ENCODE peak calls at places on chromosomes 3 and 15, in ten cellular contexts. F is A549, A is OCI-LY7, P is cardiac muscle cell, L is GM23338, X is kidney, T is left ventricle myocardium inferior, B is heart left ventricle, V is mammary epithelial cell, K is pancreas. S is an unnamed sample. For H3K4me1, the result is how much of the 10 kb centered on the place peaks cover.

GRCh38 chr3:61927332-61927731 is 366.0 kb downstream of the PTPRG start:
- DNase-seq in F (no peak), A (no peak), P (peak), L (no peak), X (no peak), T (peak), B (peak), V (peak), K (peak), S (no peak)

GRCh38 chr15:89335289-89336041 is 841 bp upstream of the POLG start:
- DNase-seq in F (no peak), A (peak), P (no peak), L (peak), X (no peak), T (no peak), B (peak), V (no peak), K (no peak), S (peak)

GRCh38 chr3:42353632-42354031 is 56.8 kb downstream of the LYZL4 start:
- DNase-seq in F (no peak), A (no peak), P (no peak), L (no peak), X (no peak), T (no peak), B (no peak), V (no peak), K (no peak), S (no peak)

GRCh38 chr3:40631341-40631995 is 106.7 kb downstream of the ZNF621 start:
- DNase-seq in F (no peak), A (no peak), P (peak), L (no peak), X (no peak), T (no peak), B (no peak), V (peak), K (no peak), S (no peak)

GRCh38 chr15:35874260-35874905 is 328.4 kb upstream of the DPH6 start:
- DNase-seq in F (peak), A (no peak), P (peak), L (no peak), X (no peak), T (no peak), B (no peak), V (peak), K (no peak), S (no peak)

GRCh38 chr3:179695672-179696313 is 43.0 kb downstream of the USP13 start:
- DNase-seq in F (no peak), A (no peak), P (no peak), L (no peak), X (no peak), T (no peak), B (no peak), V (no peak), K (no peak), S (no peak)

GRCh38 chr3:134904796-134905646 is 110.0 kb downstream of the EPHB1 start:
- DNase-seq in F (no peak), A (no peak), P (no peak), L (peak), X (no peak), T (no peak), B (no peak), V (no peak), K (no peak), S (no peak)

GRCh38 chr3:15875016-15875689 is 77.4 kb upstream of the ANKRD28 start:
- DNase-seq in F (no peak), A (no peak), P (peak), L (no peak), X (no peak), T (no peak), B (no peak), V (peak), K (no peak), S (no peak)

GRCh38 chr3:186083746-186084145 is 25.1 kb downstream of the ETV5 start:
- DNase-seq in F (no peak), A (no peak), P (peak), L (peak), X (no peak), T (no peak), B (no peak), V (no peak), K (no peak), S (no peak)

GRCh38 chr15:43329222-43329959 is 982 bp downstream of the LCMT2 start:
- DNase-seq in F (no peak), A (no peak), P (peak), L (peak), X (no peak), T (no peak), B (peak), V (no peak), K (peak), S (no peak)

GRCh38 chr3:81462921-81463320 is 298.5 kb downstream of the GBE1 start:
- DNase-seq in F (no peak), A (no peak), P (no peak), L (no peak), X (no peak), T (no peak), B (no peak), V (no peak), K (no peak), S (no peak)

GRCh38 chr3:61908344-61908743 is 347.0 kb downstream of the PTPRG start:
- DNase-seq in F (no peak), A (no peak), P (peak), L (no peak), X (no peak), T (no peak), B (no peak), V (peak), K (no peak), S (no peak)

GRCh38 chr15:45457215-45457614 is 65.3 kb downstream of the SLC30A4 start:
- DNase-seq in F (no peak), A (no peak), P (no peak), L (peak), X (no peak), T (no peak), B (no peak), V (peak), K (peak), S (no peak)

GRCh38 chr15:84949043-84949442 is 32.6 kb upstream of the PDE8A start:
- DNase-seq in F (no peak), A (no peak), P (no peak), L (no peak), X (no peak), T (no peak), B (no peak), V (no peak), K (no peak), S (no peak)

GRCh38 chr3:122679467-122680291 is 960 bp upstream of the PARP14 start:
- DNase-seq in F (peak), A (peak), P (peak), L (peak), X (peak), T (no peak), B (no peak), V (peak), K (peak), S (no peak)

GRCh38 chr15:74783072-74783807 is 1.4 kb downstream of the CSK start:
- DNase-seq in F (no peak), A (peak), P (peak), L (no peak), X (no peak), T (no peak), B (peak), V (no peak), K (no peak), S (peak)

GRCh38 chr15:50911001-50911400 is 2.5 kb downstream of the AP4E1 start:
- DNase-seq in F (no peak), A (no peak), P (peak), L (no peak), X (no peak), T (no peak), B (no peak), V (no peak), K (no peak), S (no peak)

GRCh38 chr3:148971819-148972218 is 19.5 kb upstream of the GYG1 start:
- DNase-seq in F (no peak), A (no peak), P (peak), L (no peak), X (peak), T (no peak), B (no peak), V (no peak), K (peak), S (no peak)

GRCh38 chr15:43253431-43254403 is 13.0 kb downstream of the TGM5 start:
- DNase-seq in F (no peak), A (no peak), P (peak), L (no peak), X (peak), T (no peak), B (no peak), V (peak), K (peak), S (peak)

GRCh38 chr15:23532019-23532418 is 33.5 kb upstream of the MKRN3 start:
- DNase-seq in F (no peak), A (no peak), P (peak), L (no peak), X (no peak), T (no peak), B (no peak), V (no peak), K (peak), S (no peak)

GRCh38 chr3:173986861-173987410 is 589.4 kb downstream of the NLGN1 start:
- DNase-seq in F (no peak), A (no peak), P (no peak), L (no peak), X (no peak), T (no peak), B (no peak), V (no peak), K (no peak), S (no peak)

GRCh38 chr15:26620528-26620927 is 152.3 kb downstream of the GABRB3 start:
- DNase-seq in F (no peak), A (no peak), P (no peak), L (peak), X (no peak), T (no peak), B (no peak), V (no peak), K (no peak), S (no peak)

GRCh38 chr15:100770781-100771584 is 108.6 kb upstream of the ALDH1A3 start:
- DNase-seq in F (no peak), A (no peak), P (no peak), L (no peak), X (no peak), T (no peak), B (no peak), V (no peak), K (no peak), S (no peak)

GRCh38 chr15:50562735-50563640 is 16.5 kb upstream of the USP50 start:
- DNase-seq in F (no peak), A (no peak), P (peak), L (no peak), X (no peak), T (no peak), B (no peak), V (peak), K (no peak), S (no peak)

GRCh38 chr15:70093481-70094309 is 4.0 kb downstream of the TLE3 start:
- DNase-seq in F (no peak), A (no peak), P (peak), L (peak), X (no peak), T (no peak), B (no peak), V (no peak), K (peak), S (no peak)

GRCh38 chr15:65631503-65631902 is 9.8 kb downstream of the SLC24A1 start:
- DNase-seq in F (no peak), A (no peak), P (no peak), L (no peak), X (no peak), T (no peak), B (no peak), V (no peak), K (no peak), S (no peak)

GRCh38 chr15:26355671-26356070 is 417.2 kb downstream of the GABRB3 start:
- DNase-seq in F (no peak), A (no peak), P (no peak), L (peak), X (no peak), T (no peak), B (no peak), V (no peak), K (no peak), S (no peak)

GRCh38 chr3:188863999-188864406 is 307.8 kb upstream of the TPRG1 start:
- DNase-seq in F (no peak), A (no peak), P (peak), L (no peak), X (no peak), T (no peak), B (no peak), V (no peak), K (no peak), S (no peak)

GRCh38 chr15:48096813-48097212 is 24.0 kb upstream of the SLC24A5 start:
- DNase-seq in F (no peak), A (no peak), P (peak), L (no peak), X (no peak), T (no peak), B (no peak), V (peak), K (no peak), S (no peak)

GRCh38 chr3:74384151-74384550 is 230.3 kb downstream of the CNTN3 start:
- DNase-seq in F (no peak), A (no peak), P (no peak), L (no peak), X (no peak), T (no peak), B (no peak), V (no peak), K (no peak), S (no peak)

GRCh38 chr15:67967871-67968423 is 86.2 kb upstream of the PIAS1 start:
- DNase-seq in F (no peak), A (no peak), P (peak), L (peak), X (peak), T (peak), B (peak), V (peak), K (peak), S (peak)

GRCh38 chr15:73346735-73347312 is 21.9 kb downstream of the HCN4 start:
- DNase-seq in F (peak), A (peak), P (peak), L (peak), X (no peak), T (peak), B (no peak), V (peak), K (peak), S (peak)

GRCh38 chr15:80831606-80832224 is 52.5 kb downstream of the CEMIP start:
- DNase-seq in F (no peak), A (no peak), P (no peak), L (peak), X (no peak), T (no peak), B (no peak), V (no peak), K (no peak), S (no peak)

GRCh38 chr3:184145120-184145524 is 10.0 kb downstream of the EIF2B5 start:
- DNase-seq in F (peak), A (peak), P (peak), L (peak), X (peak), T (peak), B (no peak), V (peak), K (peak), S (peak)

GRCh38 chr3:88003115-88003755 is 55.6 kb downstream of the CGGBP1 start:
- DNase-seq in F (peak), A (peak), P (peak), L (peak), X (no peak), T (no peak), B (no peak), V (peak), K (no peak), S (no peak)

GRCh38 chr3:10982782-10983181 is 9.8 kb upstream of the SLC6A1 start:
- DNase-seq in F (no peak), A (no peak), P (no peak), L (no peak), X (no peak), T (no peak), B (no peak), V (peak), K (peak), S (no peak)

GRCh38 chr3:139630532-139630931 is 47.2 kb downstream of the NMNAT3 start:
- DNase-seq in F (no peak), A (no peak), P (no peak), L (peak), X (no peak), T (no peak), B (no peak), V (no peak), K (no peak), S (no peak)

GRCh38 chr3:102189564-102190339 is 245.1 kb upstream of the ZPLD1 start:
- DNase-seq in F (no peak), A (no peak), P (no peak), L (no peak), X (no peak), T (no peak), B (no peak), V (peak), K (no peak), S (no peak)

GRCh38 chr3:136187868-136188267 is 8.3 kb downstream of the MSL2 start:
- DNase-seq in F (no peak), A (no peak), P (no peak), L (peak), X (no peak), T (no peak), B (no peak), V (no peak), K (no peak), S (no peak)

GRCh38 chr3:136186850-136187249 is 9.3 kb downstream of the MSL2 start:
- DNase-seq in F (no peak), A (no peak), P (peak), L (no peak), X (no peak), T (no peak), B (no peak), V (no peak), K (no peak), S (no peak)

GRCh38 chr3:136189859-136190617 is 6.1 kb downstream of the MSL2 start:
- DNase-seq in F (no peak), A (no peak), P (no peak), L (no peak), X (no peak), T (no peak), B (no peak), V (no peak), K (no peak), S (no peak)

GRCh38 chr3:136186330-136186729 is 9.8 kb downstream of the MSL2 start:
- DNase-seq in F (no peak), A (peak), P (no peak), L (peak), X (no peak), T (no peak), B (no peak), V (peak), K (no peak), S (no peak)

GRCh38 chr3:136189043-136189442 is 7.1 kb downstream of the MSL2 start:
- DNase-seq in F (no peak), A (no peak), P (no peak), L (no peak), X (no peak), T (no peak), B (no peak), V (no peak), K (no peak), S (no peak)
- H3K4me1 ChIP-seq in F (under half), A (half or more), P (under half), L (half or more), X (under half), T (half or more), B (under half), V (under half), K (half or more), S (half or more)

GRCh38 chr3:151315846-151316245 is 774 bp downstream of the GPR87 start:
- DNase-seq in F (no peak), A (no peak), P (no peak), L (no peak), X (no peak), T (no peak), B (no peak), V (peak), K (no peak), S (no peak)
- H3K4me3 ChIP-seq in F (no peak), A (no peak), P (no peak), L (no peak), X (no peak), T (no peak), B (no peak), V (peak), K (no peak), S (no peak)

DNA sequence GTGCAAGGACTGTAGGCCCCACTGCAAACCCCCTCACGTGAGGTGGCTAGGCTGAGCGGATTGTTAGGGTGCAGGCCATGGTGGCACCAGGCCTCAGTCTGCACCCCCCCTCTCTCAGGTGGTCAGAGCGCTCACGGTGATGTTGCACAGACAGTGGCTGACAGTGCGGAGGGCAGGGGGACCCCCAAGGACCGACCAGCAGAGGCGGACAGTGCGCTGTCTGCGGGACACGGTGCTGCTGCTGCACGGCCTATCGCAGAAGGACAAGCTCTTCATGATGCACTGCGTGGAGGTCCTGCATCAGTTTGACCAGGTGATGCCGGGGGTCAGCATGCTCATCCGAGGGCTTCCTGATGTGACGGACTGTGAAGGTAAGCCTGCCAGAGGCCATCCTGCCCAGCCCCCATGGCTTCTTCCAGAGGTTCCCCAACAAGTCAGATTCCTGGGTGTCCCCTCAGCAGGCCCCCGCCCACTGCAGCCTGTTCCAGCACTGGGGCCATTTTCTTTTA is 18.2 kb downstream of the ATRIP start:
- DNase-seq in F (no peak), A (no peak), P (no peak), L (no peak), X (peak), T (no peak), B (no peak), V (no peak), K (peak), S (peak)
- H3K4me1 ChIP-seq in F (under half), A (under half), P (under half), L (under half), X (under half), T (half or more), B (under half), V (under half), K (under half), S (under half)

GRCh38 chr15:76996076-76996525 is 1.2 kb downstream of the PSTPIP1 start:
- DNase-seq in F (no peak), A (no peak), P (no peak), L (no peak), X (no peak), T (no peak), B (no peak), V (no peak), K (no peak), S (no peak)
- H3K4me3 ChIP-seq in F (no peak), A (no peak), P (no peak), L (no peak), X (no peak), T (peak), B (peak), V (no peak), K (no peak), S (no peak)

GRCh38 chr3:112560330-112560729 is 1.4 kb downstream of the ATG3 start:
- DNase-seq in F (no peak), A (peak), P (no peak), L (no peak), X (no peak), T (no peak), B (no peak), V (no peak), K (no peak), S (no peak)

GRCh38 chr3:112550859-112551258 is 10.9 kb downstream of the ATG3 start:
- DNase-seq in F (no peak), A (no peak), P (no peak), L (peak), X (no peak), T (no peak), B (no peak), V (no peak), K (no peak), S (no peak)

GRCh38 chr3:112561085-112561692 is 573 bp downstream of the ATG3 start:
- DNase-seq in F (peak), A (peak), P (peak), L (peak), X (peak), T (peak), B (peak), V (peak), K (peak), S (peak)

GRCh38 chr3:112557980-112558379 is 3.8 kb downstream of the ATG3 start:
- DNase-seq in F (no peak), A (no peak), P (no peak), L (no peak), X (no peak), T (no peak), B (no peak), V (no peak), K (no peak), S (no peak)

DNA sequence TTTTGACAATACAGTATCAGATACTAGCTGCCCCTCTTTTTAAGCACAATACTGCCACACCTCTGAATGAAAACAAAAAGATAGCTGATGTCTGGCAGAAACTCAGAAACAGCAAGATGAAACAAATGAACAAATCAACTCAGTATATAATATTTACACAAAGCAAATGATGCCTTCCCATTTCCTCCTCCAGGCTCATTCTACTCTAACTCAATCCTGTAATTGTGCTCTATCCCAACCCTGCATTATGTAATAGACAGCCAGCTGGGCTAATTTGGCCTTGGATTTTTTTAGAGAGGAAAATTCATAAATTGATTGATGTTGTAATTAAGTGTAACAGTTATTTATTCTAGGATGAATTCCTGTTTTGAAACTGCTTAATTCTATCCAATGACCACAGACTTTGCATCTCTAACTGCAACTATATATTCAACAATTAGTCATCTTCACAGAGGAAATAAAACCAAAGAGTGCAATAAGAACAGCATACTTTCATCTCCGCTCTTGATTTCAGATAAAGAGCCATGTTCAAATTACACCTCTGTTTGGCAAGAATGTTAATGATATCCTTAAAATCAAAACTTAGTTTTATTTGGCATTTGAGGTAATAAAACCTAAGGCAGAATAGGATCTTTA is 6.1 kb downstream of the ATG3 start:
- DNase-seq in F (no peak), A (no peak), P (no peak), L (no peak), X (no peak), T (no peak), B (no peak), V (no peak), K (no peak), S (no peak)
- H3K4me1 ChIP-seq in F (under half), A (under half), P (under half), L (under half), X (under half), T (under half), B (under half), V (under half), K (under half), S (under half)

GRCh38 chr3:13975686-13976085 is 95.8 kb upstream of the WNT7A start:
- DNase-seq in F (no peak), A (no peak), P (no peak), L (no peak), X (no peak), T (no peak), B (no peak), V (no peak), K (no peak), S (no peak)
- H3K4me3 ChIP-seq in F (no peak), A (no peak), P (no peak), L (no peak), X (no peak), T (no peak), B (no peak), V (no peak), K (no peak), S (no peak)

S was measured in upper lobe of left lung.